ENCODE peak calls at places on chromosomes 2 and 18, in nine cellular contexts. C, P, T, F, M, S, G, R and J are unnamed samples.
A peak's percentile ranks its signal among the peaks of the same experiment; 100 is the strongest.

GRCh38 chr2:224206816-224207215 is 167.7 kb upstream of the SERPINE2 start:
- DNase-seq in C (no peak), P (no peak), T (no peak), F (no peak), M (peak; percentile 89), S (no peak), G (no peak), R (no peak), J (no peak)

GRCh38 chr18:51350081-51350480 is 152.6 kb upstream of the MEX3C start:
- DNase-seq in C (no peak), P (no peak), T (no peak), F (no peak), M (peak; percentile 78), S (no peak), G (no peak), R (no peak), J (no peak)

GRCh38 chr2:141941224-141941714 is 189.5 kb downstream of the LRP1B start:
- DNase-seq in C (no peak), P (no peak), T (no peak), F (no peak), M (no peak), S (no peak), G (no peak), R (no peak), J (no peak)

GRCh38 chr18:48855422-48856377 is 95.1 kb downstream of the SMAD7 start:
- DNase-seq in C (no peak), P (no peak), T (no peak), F (no peak), M (no peak), S (no peak), G (no peak), R (no peak), J (no peak)

GRCh38 chr2:54435325-54435724 is 20.8 kb upstream of the SPTBN1 start:
- DNase-seq in C (no peak), P (no peak), T (no peak), F (no peak), M (no peak), S (no peak), G (no peak), R (no peak), J (no peak)

GRCh38 chr2:240963065-240963375 is 35.4 kb upstream of the SNED1 start:
- DNase-seq in C (peak; percentile 25), P (no peak), T (no peak), F (peak; percentile 7), M (no peak), S (no peak), G (no peak), R (peak; percentile 17), J (no peak)

GRCh38 chr2:167265004-167265403 is 376.7 kb downstream of the XIRP2 start:
- DNase-seq in C (no peak), P (no peak), T (no peak), F (no peak), M (no peak), S (no peak), G (no peak), R (no peak), J (no peak)

GRCh38 chr2:25566694-25567093 is 106.7 kb downstream of the DTNB start:
- DNase-seq in C (peak; percentile 61), P (no peak), T (no peak), F (no peak), M (no peak), S (peak; percentile 31), G (no peak), R (no peak), J (no peak)

GRCh38 chr2:195121341-195121740 is 535.7 kb upstream of the SLC39A10 start:
- DNase-seq in C (no peak), P (no peak), T (no peak), F (no peak), M (no peak), S (no peak), G (no peak), R (no peak), J (no peak)

GRCh38 chr2:195117036-195117435 is 540.0 kb upstream of the SLC39A10 start:
- DNase-seq in C (no peak), P (no peak), T (no peak), F (no peak), M (no peak), S (no peak), G (no peak), R (no peak), J (no peak)

GRCh38 chr2:195118276-195118675 is 538.8 kb upstream of the SLC39A10 start:
- DNase-seq in C (no peak), P (no peak), T (no peak), F (no peak), M (no peak), S (no peak), G (no peak), R (no peak), J (no peak)

GRCh38 chr2:195119231-195119630 is 537.8 kb upstream of the SLC39A10 start:
- DNase-seq in C (no peak), P (no peak), T (no peak), F (no peak), M (no peak), S (no peak), G (no peak), R (no peak), J (no peak)

GRCh38 chr2:195115738-195116137 is 541.3 kb upstream of the SLC39A10 start:
- DNase-seq in C (no peak), P (no peak), T (no peak), F (no peak), M (no peak), S (no peak), G (no peak), R (no peak), J (no peak)
- H3K4me3 ChIP-seq in C (no peak overlapping the region), P (no peak overlapping the region), T (no peak overlapping the region), F (no peak overlapping the region), M (no peak overlapping the region), S (no peak overlapping the region), G (no peak overlapping the region), R (no peak overlapping the region), J (no peak overlapping the region)

GRCh38 chr2:73994544-73994831 is 9.8 kb downstream of the TET3 start:
- DNase-seq in C (no peak), P (no peak), T (no peak), F (no peak), M (no peak), S (no peak), G (no peak), R (no peak), J (no peak)

GRCh38 chr2:73997813-73998212 is 13.1 kb downstream of the TET3 start:
- DNase-seq in C (no peak), P (no peak), T (no peak), F (no peak), M (no peak), S (no peak), G (peak; percentile 34), R (no peak), J (no peak)

GRCh38 chr2:73993799-73994543 is 9.3 kb downstream of the TET3 start:
- DNase-seq in C (no peak), P (no peak), T (no peak), F (no peak), M (no peak), S (no peak), G (no peak), R (no peak), J (no peak)

GRCh38 chr2:73993376-73993775 is 8.7 kb downstream of the TET3 start:
- DNase-seq in C (no peak), P (no peak), T (peak; percentile 53), F (no peak), M (peak; percentile 59), S (no peak), G (no peak), R (no peak), J (no peak)

GRCh38 chr2:73995810-73996209 is 11.1 kb downstream of the TET3 start:
- DNase-seq in C (no peak), P (no peak), T (no peak), F (no peak), M (no peak), S (no peak), G (no peak), R (no peak), J (no peak)
- TF ChIP-seq CTCF in C (no peak), P (no peak), T (peak; percentile 23), F (no peak), M (no peak), S (no peak), G (peak; percentile 56), R (no peak), J (no peak)

GRCh38 chr2:200702646-200703118 is 109.0 kb upstream of the BZW1 start:
- DNase-seq in C (no peak), P (no peak), T (peak; percentile 49), F (no peak), M (peak; percentile 26), S (no peak), G (no peak), R (no peak), J (no peak)
- H3K4me3 ChIP-seq in C (no peak overlapping the region), P (no peak overlapping the region), T (peak overlapping the region; percentile 33), F (no peak overlapping the region), M (no peak overlapping the region), S (no peak overlapping the region), G (no peak overlapping the region), R (no peak overlapping the region), J (no peak overlapping the region)

GRCh38 chr2:106142683-106143082 is 51.4 kb downstream of the UXS1 start:
- DNase-seq in C (no peak), P (no peak), T (no peak), F (no peak), M (peak; percentile 54), S (no peak), G (no peak), R (no peak), J (no peak)

GRCh38 chr2:106147159-106147558 is 46.9 kb downstream of the UXS1 start:
- DNase-seq in C (no peak), P (no peak), T (peak; percentile 82), F (no peak), M (peak; percentile 40), S (no peak), G (no peak), R (no peak), J (no peak)

GRCh38 chr2:106143495-106144215 is 50.4 kb downstream of the UXS1 start:
- DNase-seq in C (no peak), P (no peak), T (peak; percentile 75), F (no peak), M (peak; percentile 92), S (no peak), G (peak; percentile 57), R (no peak), J (no peak)

GRCh38 chr2:106147665-106148064 is 46.4 kb downstream of the UXS1 start:
- DNase-seq in C (no peak), P (no peak), T (peak; percentile 63), F (no peak), M (no peak), S (no peak), G (no peak), R (no peak), J (no peak)

DNA sequence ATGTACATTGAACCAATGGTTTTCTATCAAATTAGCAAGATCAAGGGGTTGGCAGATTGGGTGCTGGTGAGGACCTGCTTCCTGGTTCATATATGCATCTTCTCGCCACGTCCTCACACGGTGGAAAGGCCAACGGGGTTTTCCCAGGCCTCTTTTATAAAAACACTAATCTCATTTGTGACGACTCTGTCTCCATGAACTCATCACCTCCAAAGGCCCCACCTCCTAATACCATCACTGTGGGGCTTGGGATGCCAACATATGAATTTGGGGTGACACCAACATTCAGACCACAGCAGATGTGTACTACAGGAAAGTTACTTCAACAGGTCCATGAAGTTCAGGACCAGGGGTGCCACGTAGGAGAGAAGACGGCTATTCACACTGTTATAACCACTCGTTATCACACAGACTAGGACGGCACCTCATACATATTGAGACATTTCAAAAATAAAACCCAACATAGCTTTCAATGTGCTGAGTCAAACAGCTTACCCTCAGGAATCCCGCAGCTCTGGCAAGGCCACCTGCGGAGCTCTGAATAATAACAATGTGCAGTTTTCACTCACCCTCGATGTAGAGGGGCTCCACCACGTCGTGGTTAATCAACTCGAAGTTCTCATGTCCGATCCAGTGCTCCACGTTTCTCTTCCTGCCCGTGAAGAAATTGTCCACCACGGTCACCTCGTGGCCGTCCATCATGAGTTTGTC is 49.3 kb downstream of the UXS1 start:
- DNase-seq in C (no peak), P (no peak), T (no peak), F (no peak), M (no peak), S (no peak), G (no peak), R (no peak), J (no peak)
- TF ChIP-seq CTCF in C (no peak), P (no peak), T (no peak), F (no peak), M (no peak), S (no peak), G (no peak), R (no peak), J (no peak)